ENCODE peak calls at places on chromosome 18, in four cellular contexts. T is H9, R is colonic mucosa, X is choroid plexus epithelial cell. H is an unnamed sample.
A peak's percentile ranks its signal among the peaks of the same experiment; 100 is the strongest.

GRCh38 chr18:13625355-13625754 is 101.0 kb downstream of the FAM210A start:
- DNase-seq in X (no peak), T (no peak), R (no peak), H (no peak)

GRCh38 chr18:9516437-9517064 is 41.2 kb downstream of the RALBP1 start:
- DNase-seq in R (no peak), X (peak; percentile 66), T (no peak), H (no peak)

GRCh38 chr18:48547456-48548403 is 8.9 kb downstream of the CTIF start:
- DNase-seq in X (peak; percentile 83), R (no peak), T (peak; percentile 60), H (no peak)

GRCh38 chr18:31241900-31242409 is 76.0 kb upstream of the DSG1 start:
- DNase-seq in R (peak; percentile 79), T (peak; percentile 67), X (no peak), H (no peak)

GRCh38 chr18:12880532-12880892 is 3.5 kb downstream of the PTPN2 start:
- DNase-seq in T (no peak), X (no peak), R (no peak), H (no peak)

GRCh38 chr18:7370812-7371211 is 139.9 kb downstream of the LRRC30 start:
- DNase-seq in T (no peak), R (no peak), X (no peak), H (no peak)

GRCh38 chr18:38427234-38427633 is 861.6 kb upstream of the CELF4 start:
- DNase-seq in T (no peak), X (no peak), R (no peak), H (no peak)

GRCh38 chr18:2657043-2657512 is 1.6 kb downstream of the SMCHD1 start:
- DNase-seq in T (no peak), X (peak; percentile 10), R (no peak), H (no peak)

GRCh38 chr18:60910534-60910933 is 422.7 kb upstream of the CDH20 start:
- DNase-seq in T (no peak), R (no peak), X (peak; percentile 72), H (no peak)

GRCh38 chr18:33901894-33902512 is 322.7 kb downstream of the NOL4 start:
- DNase-seq in X (no peak), T (no peak), R (no peak), H (no peak)

GRCh38 chr18:78882585-78882984 is 97.0 kb upstream of the SALL3 start:
- DNase-seq in T (no peak), R (no peak), X (no peak), H (no peak)

GRCh38 chr18:45627204-45627526 is 11.9 kb downstream of the SLC14A2 start:
- DNase-seq in X (no peak), T (no peak), R (no peak), H (no peak)

GRCh38 chr18:37668971-37669747 is 103.6 kb upstream of the CELF4 start:
- DNase-seq in R (no peak), X (no peak), T (peak; percentile 65), H (no peak)

DNA sequence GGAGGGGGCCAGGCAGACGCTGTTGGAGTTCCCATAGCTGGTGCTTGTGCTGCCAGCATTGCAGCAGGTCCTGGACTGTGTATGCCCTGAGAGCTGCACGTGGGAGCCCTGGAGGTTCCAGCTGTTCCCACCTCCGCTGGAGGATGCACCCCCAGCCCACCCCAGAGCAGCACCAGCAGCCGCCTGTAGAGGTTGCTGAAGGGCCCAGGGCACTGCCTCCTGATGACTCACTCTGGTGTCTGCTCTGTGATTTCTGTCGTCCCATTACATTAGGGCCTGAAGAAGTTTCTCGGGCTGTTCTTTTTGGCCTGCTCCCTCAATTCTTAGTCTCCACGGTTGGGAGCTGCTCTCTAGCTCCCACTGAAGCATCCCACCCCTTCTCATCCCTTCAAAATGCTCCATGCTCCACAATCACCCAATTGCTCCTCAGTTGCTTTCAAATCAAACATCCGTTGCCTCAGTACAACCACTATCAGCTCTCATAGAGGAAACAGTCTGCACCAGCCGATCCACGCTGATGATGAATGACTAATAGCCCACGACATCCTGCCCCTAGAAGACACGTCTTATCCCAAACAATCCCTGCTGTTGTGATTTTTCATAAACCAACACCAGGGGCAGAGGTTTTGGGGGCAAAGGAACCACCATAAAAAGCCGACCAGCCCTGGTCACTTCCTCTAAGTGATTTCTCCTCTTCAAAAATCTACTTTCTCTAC is 65.2 kb upstream of the RNF152 start:
- DNase-seq in T (peak; percentile 45), R (no peak), X (peak; percentile 55), H (no peak)
- TF ChIP-seq CTCF in T (peak; percentile 41), R (no peak), X (peak; percentile 65), H (no peak)

GRCh38 chr18:75128911-75129716 is 79.8 kb downstream of the PTGR3 start:
- DNase-seq in R (peak; percentile 12), X (no peak), T (no peak), H (no peak)

GRCh38 chr18:75132068-75132467 is 76.9 kb downstream of the PTGR3 start:
- DNase-seq in T (no peak), R (no peak), X (no peak), H (no peak)

GRCh38 chr18:75129717-75130477 is 79.0 kb downstream of the PTGR3 start:
- DNase-seq in R (peak; percentile 14), T (no peak), X (no peak), H (no peak)

GRCh38 chr18:75131455-75132000 is 77.4 kb downstream of the PTGR3 start:
- DNase-seq in R (peak; percentile 12), X (no peak), T (no peak), H (no peak)

GRCh38 chr18:75130591-75131274 is 78.2 kb downstream of the PTGR3 start:
- DNase-seq in T (no peak), R (peak; percentile 13), X (peak; percentile 16), H (no peak)
- TF ChIP-seq CTCF in T (no peak), R (no peak), X (peak; percentile 50), H (no peak)

GRCh38 chr18:43665239-43665788 is 388.0 kb upstream of the SYT4 start:
- DNase-seq in R (no peak), T (no peak), X (peak; percentile 95), H (no peak)
- TF ChIP-seq CTCF in R (no peak), T (no peak), X (no peak), H (no peak)

GRCh38 chr18:32613821-32614220 is 143.1 kb upstream of the GAREM1 start:
- DNase-seq in R (no peak), T (no peak), X (no peak), H (no peak)
- TF ChIP-seq CTCF in R (no peak), T (no peak), X (no peak), H (no peak)

GRCh38 chr18:35087726-35088125 is 46.5 kb downstream of the MAPRE2 start:
- DNase-seq in R (no peak), T (no peak), X (no peak), H (no peak)

GRCh38 chr18:35089382-35089781 is 48.2 kb downstream of the MAPRE2 start:
- DNase-seq in R (no peak), X (peak; percentile 31), T (no peak), H (no peak)

GRCh38 chr18:35089918-35090550 is 48.8 kb downstream of the MAPRE2 start:
- DNase-seq in R (no peak), T (no peak), X (no peak), H (no peak)

GRCh38 chr18:35088931-35089330 is 47.7 kb downstream of the MAPRE2 start:
- DNase-seq in X (peak; percentile 55), T (no peak), R (no peak), H (no peak)

DNA sequence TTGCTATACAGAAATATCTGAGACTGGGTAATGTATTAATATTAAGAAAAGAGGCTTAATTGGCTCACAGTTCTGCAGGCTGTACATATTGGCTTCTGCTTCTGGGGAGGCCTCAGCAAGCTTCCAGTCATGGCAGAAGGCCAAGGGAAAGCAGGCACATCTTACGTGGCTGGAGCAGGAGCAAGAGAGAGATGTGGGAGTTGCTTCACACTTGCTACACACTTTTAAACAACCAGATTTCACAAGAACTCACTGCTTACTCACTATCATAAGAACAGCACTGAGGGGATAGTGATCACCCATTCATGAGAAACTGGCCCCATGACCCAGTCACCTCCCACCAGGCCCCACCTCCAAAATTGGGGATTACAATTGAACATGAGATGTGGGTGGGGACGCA is 50.6 kb downstream of the MAPRE2 start:
- DNase-seq in T (no peak), R (no peak), X (peak; percentile 34), H (no peak)
- TF ChIP-seq CTCF in T (no peak), R (no peak), X (no peak), H (no peak)

H was measured in type B pancreatic cell.